ENCODE peak calls at places on chromosomes 16 and 17, in eight cellular contexts. R, J, B, X, S, T, Y and Q are unnamed samples.

GRCh38 chr17:20975566-20975965 is 67.2 kb downstream of the USP22 start:
- DNase-seq in R (no peak), J (no peak), B (no peak), X (no peak), S (no peak), T (no peak), Y (no peak), Q (no peak)

GRCh38 chr16:73083271-73083670 is 35.3 kb upstream of the ZFHX3 start:
- DNase-seq in R (no peak), J (no peak), B (no peak), X (no peak), S (no peak), T (no peak), Y (no peak), Q (no peak)

GRCh38 chr17:82237083-82237745 is 8.4 kb downstream of the SLC16A3 start:
- DNase-seq in R (no peak), J (no peak), B (no peak), X (no peak), S (no peak), T (no peak), Y (no peak), Q (no peak)

GRCh38 chr17:61551255-61551742 is 39.7 kb downstream of the NACA2 start:
- DNase-seq in R (peak), J (peak), B (peak), X (peak), S (peak), T (no peak), Y (peak), Q (no peak)

GRCh38 chr17:57900991-57901743 is 51.3 kb upstream of the MRPS23 start:
- DNase-seq in R (no peak), J (no peak), B (no peak), X (peak), S (no peak), T (peak), Y (no peak), Q (no peak)

GRCh38 chr17:2595736-2596135 is 2.3 kb downstream of the PAFAH1B1 start:
- DNase-seq in R (peak), J (no peak), B (no peak), X (no peak), S (peak), T (no peak), Y (no peak), Q (no peak)

GRCh38 chr17:31269178-31269577 is 27.9 kb downstream of the OMG start:
- DNase-seq in R (no peak), J (no peak), B (no peak), X (no peak), S (no peak), T (no peak), Y (no peak), Q (no peak)

GRCh38 chr16:67389911-67390815 is 3.1 kb downstream of the TPPP3 start:
- DNase-seq in R (no peak), J (no peak), B (no peak), X (no peak), S (no peak), T (no peak), Y (no peak), Q (no peak)

GRCh38 chr16:29154676-29155121 is 169.8 kb downstream of the LAT start:
- DNase-seq in R (no peak), J (no peak), B (no peak), X (no peak), S (peak), T (no peak), Y (no peak), Q (no peak)

GRCh38 chr17:8073627-8074485 is 13.7 kb downstream of the ALOX12B start:
- DNase-seq in R (peak), J (peak), B (no peak), X (peak), S (peak), T (no peak), Y (peak), Q (peak)

GRCh38 chr16:84725481-84726078 is 25.8 kb downstream of the USP10 start:
- DNase-seq in R (no peak), J (no peak), B (no peak), X (no peak), S (no peak), T (peak), Y (no peak), Q (no peak)

GRCh38 chr16:12162151-12162559 is 185.6 kb downstream of the SNX29 start:
- DNase-seq in R (no peak), J (no peak), B (no peak), X (no peak), S (peak), T (no peak), Y (no peak), Q (no peak)

GRCh38 chr16:87392823-87393679 is 915 bp downstream of the MAP1LC3B start:
- DNase-seq in R (peak), J (peak), B (no peak), X (peak), S (peak), T (peak), Y (peak), Q (peak)

GRCh38 chr17:30005709-30006320 is 64.4 kb downstream of the EFCAB5 start:
- DNase-seq in R (no peak), J (peak), B (peak), X (peak), S (peak), T (peak), Y (no peak), Q (no peak)

GRCh38 chr16:88194397-88195020 is 188.2 kb upstream of the ZNF469 start:
- DNase-seq in R (no peak), J (no peak), B (no peak), X (no peak), S (peak), T (no peak), Y (no peak), Q (no peak)

GRCh38 chr17:73595068-73595865 is 49.0 kb downstream of the SDK2 start:
- DNase-seq in R (peak), J (peak), B (no peak), X (peak), S (peak), T (no peak), Y (peak), Q (peak)

GRCh38 chr16:11916524-11917285 is 949 bp upstream of the GSPT1 start:
- DNase-seq in R (no peak), J (peak), B (peak), X (peak), S (no peak), T (peak), Y (no peak), Q (no peak)

GRCh38 chr17:72928454-72929136 is 163.9 kb downstream of the SLC39A11 start:
- DNase-seq in R (no peak), J (no peak), B (no peak), X (no peak), S (no peak), T (no peak), Y (no peak), Q (no peak)

GRCh38 chr16:26762596-26762995 is 304.1 kb upstream of the C16orf82 start:
- DNase-seq in R (no peak), J (no peak), B (no peak), X (no peak), S (no peak), T (no peak), Y (no peak), Q (no peak)